ENCODE peak calls at places on chromosomes 13 and 19, in five cellular contexts. V is thyroid gland, O is GM12878, E is A549, X is suprapubic skin. K is an unnamed sample. For H3K9me3 and H3K4me1, the result is how much of the 10 kb centered on the place peaks cover.

GRCh38 chr19:32887572-32887971 is 18.0 kb upstream of the SLC7A9 start:
- DNase-seq in E (no peak), O (no peak), V (no peak), X (no peak), K (no peak)

GRCh38 chr19:14048439-14049153 is 13.3 kb downstream of the PALM3 start:
- DNase-seq in X (no peak), O (no peak), E (peak), V (peak), K (peak)

GRCh38 chr19:30675086-30675485 is 302.9 kb downstream of the ZNF536 start:
- DNase-seq in E (no peak), X (no peak), V (no peak), O (no peak), K (no peak)

GRCh38 chr13:88103824-88104223 is 432.7 kb downstream of the SLITRK5 start:
- DNase-seq in X (no peak), V (no peak), E (no peak), O (no peak), K (no peak)

GRCh38 chr13:102002271-102002670 is 399.6 kb downstream of the FGF14 start:
- DNase-seq in X (no peak), V (no peak), E (no peak), O (no peak), K (no peak)

GRCh38 chr13:50129065-50129922 is 114.0 kb downstream of the KCNRG start:
- DNase-seq in E (no peak), V (no peak), X (no peak), O (no peak), K (peak)

GRCh38 chr19:39544920-39545319 is 5.0 kb upstream of the EID2 start:
- DNase-seq in E (no peak), O (no peak), V (no peak), X (no peak), K (no peak)

GRCh38 chr13:32734511-32734910 is 148.3 kb downstream of the PDS5B start:
- DNase-seq in E (peak), V (no peak), X (no peak), O (no peak), K (no peak)

GRCh38 chr13:110616103-110617101 is 1.1 kb downstream of the NAXD start:
- DNase-seq in X (no peak), O (no peak), V (peak), E (peak), K (peak)

GRCh38 chr13:109740721-109741120 is 45.7 kb downstream of the IRS2 start:
- DNase-seq in O (no peak), E (no peak), X (no peak), V (no peak), K (peak)

GRCh38 chr13:113013878-113014751 is 45.1 kb downstream of the MCF2L start:
- DNase-seq in O (no peak), V (no peak), E (no peak), X (no peak), K (no peak)

GRCh38 chr19:1271528-1272422 is 2.6 kb downstream of the CIRBP start:
- DNase-seq in O (no peak), V (no peak), X (no peak), E (no peak), K (peak)

GRCh38 chr13:93700115-93700514 is 473.5 kb downstream of the GPC6 start:
- DNase-seq in E (no peak), O (no peak), X (no peak), V (no peak), K (no peak)

GRCh38 chr13:97242755-97243497 is 20.8 kb downstream of the MBNL2 start:
- DNase-seq in V (no peak), E (no peak), O (no peak), X (no peak), K (no peak)

GRCh38 chr13:76386316-76386715 is 499.9 kb downstream of the KCTD12 start:
- DNase-seq in O (no peak), V (no peak), X (no peak), E (no peak), K (no peak)

DNA sequence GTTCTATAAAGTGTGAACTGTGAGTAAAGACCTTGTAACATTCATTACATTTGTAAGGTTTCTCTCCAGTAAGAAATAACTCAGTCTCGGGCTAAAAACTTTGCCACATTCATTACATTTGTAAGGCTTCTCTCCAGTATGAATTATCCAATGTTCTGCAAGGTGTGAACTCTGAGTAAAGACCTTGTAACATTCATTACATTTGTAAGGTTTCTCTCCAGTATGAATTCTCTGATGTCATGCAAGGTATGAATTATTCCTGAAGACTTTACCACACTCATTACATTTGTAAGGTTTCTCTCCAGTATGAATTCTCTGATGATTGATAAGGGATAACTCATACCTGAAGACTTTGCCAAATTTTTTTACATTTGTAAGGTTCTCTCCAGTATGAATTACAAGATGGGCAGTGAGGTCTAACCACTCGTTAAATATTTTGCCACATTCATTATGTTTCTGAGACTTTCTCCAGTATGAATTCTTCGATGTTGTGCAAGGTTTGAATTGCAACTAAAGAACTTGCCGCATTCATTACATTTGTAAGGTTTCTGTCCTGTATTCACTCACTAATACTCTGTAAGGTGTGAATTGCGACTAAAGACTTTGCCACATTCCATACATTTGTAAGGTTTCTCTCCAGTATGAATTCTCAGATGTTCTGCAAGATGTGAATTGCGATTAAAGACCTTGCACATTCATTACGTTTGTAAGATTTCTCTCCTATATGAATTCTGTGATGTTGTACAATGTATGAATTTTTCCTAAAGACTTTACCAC is 21.2 kb downstream of the ZNF578 start:
- DNase-seq in E (no peak), X (no peak), V (no peak), O (no peak), K (no peak)
- H3K9me3 ChIP-seq in E (half or more), X (half or more), V (under half), O (under half), K (half or more)

GRCh38 chr19:46946090-46946489 is 73.5 kb upstream of the NPAS1 start:
- DNase-seq in O (no peak), V (no peak), E (no peak), X (no peak), K (no peak)

GRCh38 chr19:46944918-46945628 is 74.6 kb upstream of the NPAS1 start:
- DNase-seq in E (no peak), X (peak), V (peak), O (no peak), K (peak)

GRCh38 chr19:46945668-46946067 is 74.0 kb upstream of the NPAS1 start:
- DNase-seq in O (no peak), V (peak), E (no peak), X (no peak), K (no peak)

GRCh38 chr19:46944123-46944718 is 75.4 kb upstream of the NPAS1 start:
- DNase-seq in O (no peak), X (no peak), E (no peak), V (no peak), K (no peak)

GRCh38 chr19:46946611-46947238 is 72.9 kb upstream of the NPAS1 start:
- DNase-seq in O (no peak), X (no peak), E (no peak), V (no peak), K (no peak)
- TF ChIP-seq POLR2A in O (no peak), X (no peak), E (no peak), V (no peak), K (no peak)

DNA sequence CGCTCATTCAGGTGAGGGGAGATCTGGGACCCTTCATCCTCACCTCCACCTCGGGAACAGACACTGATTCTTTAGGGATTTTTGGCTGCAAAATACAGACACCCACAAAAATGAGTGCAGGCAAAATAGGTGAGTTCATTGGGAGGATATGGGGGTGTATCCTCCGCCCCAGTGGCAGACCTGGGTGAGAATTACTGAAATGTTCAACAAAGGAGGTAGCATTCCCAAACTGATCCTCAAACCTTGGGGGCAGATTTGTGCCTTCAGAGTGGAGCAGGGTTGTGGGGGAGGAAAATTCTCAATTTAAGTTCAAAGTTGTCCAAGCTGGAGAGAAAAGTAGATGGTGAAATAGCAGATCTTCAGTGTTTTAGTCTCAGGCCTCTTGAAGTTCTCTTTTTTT is 31.3 kb upstream of the SIN3B start:
- DNase-seq in V (no peak), O (no peak), E (no peak), X (no peak), K (no peak)
- H3K4me1 ChIP-seq in V (under half), O (under half), E (under half), X (under half), K (under half)

DNA sequence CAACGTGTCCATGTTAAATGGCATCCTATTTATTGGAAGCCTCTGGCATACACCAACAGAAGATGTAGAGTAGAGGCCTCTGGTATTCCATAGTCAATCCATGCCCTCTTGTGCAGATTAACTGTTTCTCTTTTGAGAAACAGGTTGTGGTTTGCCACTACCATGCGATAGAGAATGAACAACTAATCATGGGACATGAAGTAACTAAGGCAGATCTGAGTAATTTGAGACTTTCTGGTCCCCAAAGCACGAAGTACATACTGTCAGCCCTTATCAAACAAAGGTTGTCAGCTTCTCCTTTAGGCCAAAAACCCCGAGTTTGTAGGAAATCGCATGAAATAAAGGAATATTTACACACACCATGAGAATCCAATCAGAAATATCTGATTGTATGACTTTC is 3.6 kb downstream of the ZNF121 start:
- DNase-seq in V (no peak), E (no peak), O (no peak), X (no peak), K (no peak)
- H3K9me3 ChIP-seq in V (under half), E (half or more), O (under half), X (under half), K (under half)

GRCh38 chr19:50657222-50657669 is 8.0 kb downstream of the C19orf81 start:
- DNase-seq in O (no peak), X (no peak), E (no peak), V (no peak), K (no peak)

GRCh38 chr19:50659318-50660082 is 10.3 kb downstream of the C19orf81 start:
- DNase-seq in E (no peak), O (no peak), X (no peak), V (no peak), K (no peak)

GRCh38 chr19:50660083-50660366 is 10.8 kb downstream of the C19orf81 start:
- DNase-seq in X (no peak), O (no peak), E (no peak), V (no peak), K (no peak)

GRCh38 chr19:50657672-50658437 is 8.6 kb downstream of the C19orf81 start:
- DNase-seq in V (peak), E (peak), X (peak), O (peak), K (peak)

DNA sequence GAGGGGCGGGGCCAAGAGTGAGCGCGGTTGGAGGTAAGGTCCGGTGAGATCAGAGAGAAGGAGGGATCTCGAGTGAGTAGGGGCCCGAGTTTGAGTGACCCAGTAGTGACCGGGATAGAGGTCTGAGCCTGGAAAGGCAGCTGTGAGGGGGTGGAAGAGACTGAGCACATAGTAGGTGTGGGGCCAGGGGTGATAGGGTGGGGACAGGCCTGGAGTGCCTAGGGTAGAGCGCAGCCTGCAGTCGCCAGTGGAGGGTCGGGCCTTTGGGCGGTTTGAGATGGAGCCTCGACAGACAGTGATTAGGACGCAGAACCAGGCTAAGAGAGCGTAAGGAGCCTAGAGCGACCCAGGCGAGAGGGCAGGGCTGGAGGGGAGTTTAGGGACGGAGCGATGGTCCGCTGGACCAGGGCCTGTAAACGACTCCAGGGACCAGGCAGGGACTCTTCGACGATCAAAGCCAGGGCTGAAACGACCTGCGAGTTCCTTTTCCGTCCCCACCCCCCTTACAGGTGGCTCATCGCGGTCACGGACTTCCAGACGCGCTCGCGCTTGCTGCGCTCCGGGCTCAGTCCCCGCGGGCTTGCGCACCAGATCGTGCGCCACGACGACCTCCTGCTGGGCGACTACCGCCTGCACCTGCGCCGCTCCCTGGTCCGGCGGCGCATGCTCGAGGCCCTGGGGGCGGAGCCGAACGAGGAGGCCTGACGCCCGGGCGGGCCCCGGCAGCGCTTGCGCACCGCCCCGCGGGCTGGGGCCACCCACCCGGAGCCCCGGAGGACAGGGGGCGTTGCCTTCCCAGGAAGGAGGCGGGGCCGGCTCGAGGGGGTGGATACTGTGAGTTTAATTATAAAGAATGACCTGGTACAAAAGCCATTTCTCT is 9.4 kb downstream of the C19orf81 start:
- DNase-seq in E (peak), V (peak), X (no peak), O (no peak), K (peak)
- TF ChIP-seq POLR2A in E (peak), V (peak), X (no peak), O (peak), K (peak)

GRCh38 chr13:26021516-26021915 is 30.3 kb downstream of the SHISA2 start:
- DNase-seq in V (no peak), E (no peak), O (no peak), X (no peak), K (no peak)
- H3K4me1 ChIP-seq in V (half or more), E (under half), O (under half), X (under half), K (under half)

GRCh38 chr19:50040967-50041366 is 15.2 kb downstream of the ZNF473 start:
- DNase-seq in X (no peak), O (no peak), V (no peak), E (no peak), K (no peak)
- H3K9me3 ChIP-seq in X (under half), O (under half), V (under half), E (half or more), K (under half)

DNA sequence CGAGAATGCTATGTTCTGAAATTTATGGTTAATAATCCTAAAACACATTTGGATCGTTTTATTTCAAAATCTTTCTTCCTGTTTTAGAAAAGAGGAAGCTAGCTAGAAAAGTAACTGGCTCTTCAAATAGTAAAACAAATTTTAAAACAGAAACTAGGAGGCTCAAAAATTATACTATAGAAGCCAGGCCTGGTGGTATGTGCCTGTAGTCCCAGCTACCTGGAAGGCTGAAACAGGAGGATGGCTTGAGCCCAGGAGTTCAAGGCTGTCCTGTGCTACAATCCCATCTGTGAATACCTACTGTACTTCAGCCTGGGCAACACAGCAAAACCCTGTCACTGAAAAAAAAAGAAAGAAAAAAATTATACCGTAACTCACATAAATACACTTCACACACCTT is 57.9 kb downstream of the ELF1 start:
- DNase-seq in V (no peak), O (no peak), E (no peak), X (no peak), K (no peak)
- TF ChIP-seq POLR2A in V (no peak), O (no peak), E (no peak), X (no peak), K (no peak)

GRCh38 chr19:3375221-3376088 is 9.1 kb downstream of the NFIC start:
- DNase-seq in X (peak), E (no peak), V (peak), O (no peak), K (peak)
- H3K4me1 ChIP-seq in X (half or more), E (under half), V (under half), O (under half), K (under half)